ENCODE peak calls at places on chromosomes 1 and 21, in five cellular contexts. M, O, L, R and D are unnamed samples.

GRCh38 chr1:79262745-79263258 is 256.3 kb upstream of the ADGRL4 start:
- DNase-seq in M (no peak), O (no peak), R (no peak), L (no peak), D (no peak)

GRCh38 chr1:107454786-107455185 is 313.9 kb downstream of the NTNG1 start:
- DNase-seq in R (no peak), M (no peak), O (no peak), L (no peak), D (no peak)

GRCh38 chr1:220528049-220528678 is at the start of gene MARK1:
- DNase-seq in M (peak; percentile 68), R (peak; percentile 67), L (no peak), O (no peak), D (peak; percentile 88)

GRCh38 chr1:86016076-86016746 is 140.4 kb downstream of the COL24A1 start:
- DNase-seq in M (peak; percentile 18), O (no peak), R (no peak), L (no peak), D (no peak)

GRCh38 chr1:14999441-14999840 is 154.1 kb upstream of the TMEM51 start:
- DNase-seq in M (no peak), O (no peak), L (no peak), R (no peak), D (no peak)

GRCh38 chr1:63537006-63537405 is 13.7 kb downstream of the EFCAB7 start:
- DNase-seq in L (no peak), R (no peak), O (no peak), M (no peak), D (no peak)

GRCh38 chr1:116765962-116766361 is 11.7 kb downstream of the CD2 start:
- DNase-seq in O (no peak), R (no peak), L (no peak), M (peak; percentile 48), D (no peak)

GRCh38 chr1:183002797-183003594 is 20.2 kb upstream of the LAMC1 start:
- DNase-seq in R (no peak), O (no peak), L (no peak), M (peak; percentile 76), D (no peak)

GRCh38 chr1:17734609-17735008 is 20.5 kb upstream of the ACTL8 start:
- DNase-seq in L (no peak), O (no peak), R (no peak), M (no peak), D (no peak)

GRCh38 chr1:150168960-150169565 is 19.3 kb downstream of the PLEKHO1 start:
- DNase-seq in O (peak; percentile 68), L (peak; percentile 87), M (peak; percentile 73), R (peak; percentile 62), D (peak; percentile 51)

GRCh38 chr1:26284597-26285351 is 4.9 kb downstream of the SH3BGRL3 start:
- DNase-seq in M (peak; percentile 100), R (peak; percentile 89), L (peak; percentile 94), O (peak; percentile 83), D (peak; percentile 46)

GRCh38 chr1:115312752-115313151 is 25.3 kb downstream of the NGF start:
- DNase-seq in O (no peak), L (no peak), R (no peak), M (peak; percentile 49), D (no peak)

GRCh38 chr21:35905973-35906357 is 154.4 kb downstream of the SETD4 start:
- DNase-seq in O (no peak), R (no peak), M (peak; percentile 41), L (no peak), D (no peak)

GRCh38 chr1:246617768-246618167 is 51.5 kb downstream of the CNST start:
- DNase-seq in O (no peak), L (no peak), M (no peak), R (no peak), D (no peak)

GRCh38 chr1:22281521-22282241 is 138.8 kb upstream of the WNT4 start:
- DNase-seq in M (no peak), O (no peak), L (no peak), R (no peak), D (no peak)
- H3K4me1 ChIP-seq in M (no peaks in the 10 kb centered on the region), O (no peaks in the 10 kb centered on the region), L (peaks cover 20% of the 10 kb centered on the region), R (no peaks in the 10 kb centered on the region), D (no peaks in the 10 kb centered on the region)

DNA sequence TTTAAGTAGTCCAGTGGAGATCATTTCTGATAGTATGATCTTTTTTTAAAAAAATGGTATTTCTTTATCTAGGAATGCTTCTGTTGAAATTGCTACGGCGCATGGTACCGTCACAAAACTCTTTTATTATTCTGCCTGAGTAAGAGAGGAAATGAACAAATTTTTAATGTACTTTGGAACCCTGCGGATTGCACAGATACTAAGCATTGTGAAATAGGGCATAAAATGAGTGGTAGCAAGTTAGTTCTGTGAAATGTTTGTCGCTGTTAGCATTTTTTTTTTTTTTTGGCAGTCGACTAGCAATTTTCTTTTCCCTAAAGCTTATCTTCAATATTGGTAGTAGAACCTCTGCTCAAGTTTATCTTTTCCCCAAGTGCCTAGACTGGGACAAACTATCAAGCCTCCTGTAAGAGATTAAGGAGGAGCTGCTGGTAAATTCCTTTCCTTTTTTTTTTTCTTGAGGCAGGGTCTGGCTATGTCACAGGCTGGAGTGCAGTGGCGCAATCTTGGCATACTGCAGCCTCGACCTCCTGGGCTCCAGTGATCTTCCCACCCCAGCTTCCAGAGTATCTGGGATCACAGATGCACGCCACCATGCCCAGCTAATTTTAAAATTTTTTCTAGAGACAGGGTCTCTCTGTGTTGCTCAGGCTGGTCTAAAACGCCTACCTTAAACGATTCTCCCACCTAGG is 2.2 kb downstream of the ITSN1 start:
- DNase-seq in M (peak; percentile 89), O (no peak), R (peak; percentile 30), L (no peak), D (no peak)
- H3K4me3 ChIP-seq in M (peak overlapping the region; percentile 92), O (no peak overlapping the region), R (peak overlapping the region; percentile 87), L (no peak overlapping the region), D (peak overlapping the region; percentile 82)

DNA sequence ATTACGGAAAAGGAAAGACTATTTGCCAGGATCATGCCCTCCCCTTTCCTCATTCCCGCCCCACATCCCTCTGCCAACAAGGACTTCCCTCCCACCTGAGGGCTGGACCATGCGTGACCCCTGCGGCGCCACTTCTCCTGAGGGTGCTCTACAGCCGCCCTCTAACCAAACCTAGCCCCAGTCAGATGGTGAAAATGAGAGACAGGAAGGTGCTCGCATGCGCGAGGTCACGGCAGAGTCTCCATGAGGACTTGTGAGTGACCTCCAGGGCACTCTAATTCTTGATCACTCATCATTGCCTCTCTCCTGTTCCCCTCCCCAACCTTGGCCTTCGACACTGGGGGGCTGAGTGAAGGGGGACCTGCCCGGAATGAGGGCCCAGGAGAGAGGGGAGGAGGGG is 32.1 kb downstream of the TAF5L start:
- DNase-seq in O (no peak), R (no peak), M (no peak), L (no peak), D (no peak)
- H3K4me1 ChIP-seq in O (no peaks in the 10 kb centered on the region), R (peaks cover 22% of the 10 kb centered on the region), M (peaks cover 24% of the 10 kb centered on the region), L (peaks cover 4% of the 10 kb centered on the region), D (no peaks in the 10 kb centered on the region)

GRCh38 chr1:8426996-8427395 is 109.1 kb downstream of the SLC45A1 start:
- DNase-seq in O (peak; percentile 56), R (no peak), M (no peak), L (no peak), D (no peak)

GRCh38 chr1:8428441-8428840 is 110.5 kb downstream of the SLC45A1 start:
- DNase-seq in M (no peak), O (peak; percentile 34), R (no peak), L (no peak), D (no peak)

GRCh38 chr1:8425781-8426161 is 107.9 kb downstream of the SLC45A1 start:
- DNase-seq in O (no peak), R (no peak), M (no peak), L (no peak), D (no peak)

GRCh38 chr1:8427986-8428385 is 110.1 kb downstream of the SLC45A1 start:
- DNase-seq in O (peak; percentile 50), M (no peak), R (no peak), L (no peak), D (no peak)

GRCh38 chr1:8427493-8427892 is 109.6 kb downstream of the SLC45A1 start:
- DNase-seq in M (no peak), O (peak; percentile 97), R (no peak), L (no peak), D (no peak)
- H3K4me3 ChIP-seq in M (no peak overlapping the region), O (peak overlapping the region; percentile 60), R (no peak overlapping the region), L (no peak overlapping the region), D (no peak overlapping the region)

GRCh38 chr1:67572217-67572593 is 112.8 kb upstream of the GADD45A start:
- DNase-seq in R (no peak), O (no peak), M (no peak), L (no peak), D (no peak)

GRCh38 chr1:67573481-67573880 is 111.5 kb upstream of the GADD45A start:
- DNase-seq in R (no peak), M (no peak), L (no peak), O (no peak), D (no peak)

GRCh38 chr1:67575861-67576260 is 109.1 kb upstream of the GADD45A start:
- DNase-seq in O (no peak), R (no peak), M (peak; percentile 86), L (no peak), D (no peak)

GRCh38 chr1:67572594-67573221 is 112.3 kb upstream of the GADD45A start:
- DNase-seq in O (no peak), L (no peak), M (peak; percentile 43), R (peak; percentile 83), D (no peak)

DNA sequence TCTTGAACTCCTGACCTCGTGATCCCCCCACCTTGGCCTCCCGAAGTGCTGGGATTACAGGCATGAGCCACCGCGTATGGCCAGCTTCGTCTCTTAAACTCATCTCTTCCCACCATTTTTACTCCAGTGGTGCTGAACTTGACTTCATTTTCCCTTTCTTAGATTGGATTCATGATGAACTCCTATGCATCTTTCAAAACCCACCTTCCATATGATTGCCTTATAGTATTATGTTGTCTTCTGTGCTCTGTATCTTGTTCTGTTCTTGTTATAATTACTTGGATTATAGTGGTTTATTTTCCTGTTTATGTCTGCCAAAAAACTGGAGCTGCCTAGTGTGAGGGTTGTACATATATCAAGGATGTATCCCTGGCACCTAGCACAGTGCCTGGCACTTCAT is 110.8 kb upstream of the GADD45A start:
- DNase-seq in M (no peak), R (no peak), L (no peak), O (no peak), D (no peak)
- H3K4me1 ChIP-seq in M (peaks cover 43% of the 10 kb centered on the region), R (peaks cover 39% of the 10 kb centered on the region), L (no peaks in the 10 kb centered on the region), O (no peaks in the 10 kb centered on the region), D (no peaks in the 10 kb centered on the region)

DNA sequence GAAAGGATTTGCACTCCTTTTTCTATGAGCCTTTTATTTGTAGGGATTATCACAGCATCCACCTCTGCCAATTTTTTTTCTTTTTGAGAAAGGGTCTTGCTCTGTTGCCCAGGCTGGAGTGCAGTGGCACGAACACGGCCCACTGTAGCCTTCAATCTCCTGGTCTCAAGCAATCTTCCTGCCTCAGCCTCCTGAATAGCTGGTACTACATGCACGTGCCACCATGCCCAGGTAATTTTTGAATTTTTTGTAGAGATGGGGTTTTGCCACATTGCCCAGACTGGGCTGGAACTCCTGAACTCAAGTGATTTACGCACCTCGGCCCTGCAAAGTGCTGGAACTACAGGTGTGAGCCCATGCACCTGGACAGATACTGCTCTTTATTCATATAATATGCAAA is 2.1 kb downstream of the SAMSN1 start:
- DNase-seq in L (no peak), R (no peak), O (no peak), M (no peak), D (no peak)
- H3K4me3 ChIP-seq in L (peak overlapping the region; percentile 56), R (peak overlapping the region; percentile 38), O (no peak overlapping the region), M (no peak overlapping the region), D (no peak overlapping the region)

DNA sequence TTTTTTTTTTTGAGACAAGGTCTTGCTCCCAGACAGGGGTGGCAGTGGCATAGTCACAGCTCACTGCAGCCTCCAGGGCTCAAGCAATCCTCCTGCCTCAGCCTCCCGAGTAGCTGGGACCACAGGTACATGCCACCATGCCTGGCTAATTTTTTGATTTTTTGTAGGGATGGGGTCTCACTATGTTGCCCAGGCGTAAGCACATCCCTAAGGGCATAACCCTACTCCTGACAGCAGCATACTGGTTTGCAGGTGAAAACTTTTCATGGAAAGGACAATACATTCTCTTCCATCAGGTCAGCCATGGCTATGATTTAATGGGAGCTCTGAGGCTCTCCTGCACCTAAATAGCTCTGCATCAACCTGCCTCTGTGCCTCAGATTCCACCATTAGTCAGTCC is 29.4 kb downstream of the UBIAD1 start:
- DNase-seq in L (no peak), O (no peak), R (no peak), M (no peak), D (no peak)
- H3K4me1 ChIP-seq in L (no peaks in the 10 kb centered on the region), O (no peaks in the 10 kb centered on the region), R (no peaks in the 10 kb centered on the region), M (no peaks in the 10 kb centered on the region), D (peaks cover 3% of the 10 kb centered on the region)